ENCODE peak calls at places on chromosomes 13 and 19, in seven cellular contexts. N is psoas muscle, M is H1, C is Peyer's patch, B is right atrium auricular region, U is uterus, X is breast epithelium. Z is an unnamed sample. For H3K4me1, the result is how much of the 10 kb centered on the place peaks cover.

GRCh38 chr13:38636756-38637155 is 50.1 kb upstream of the FREM2 start:
- DNase-seq in N (no peak), M (no peak), C (no peak), B (no peak), U (no peak), X (no peak), Z (no peak)

GRCh38 chr13:71610876-71611275 is 256.1 kb downstream of the DACH1 start:
- DNase-seq in N (no peak), M (no peak), C (no peak), B (no peak), U (no peak), X (no peak), Z (no peak)

GRCh38 chr13:111518161-111518791 is 197.8 kb downstream of the TEX29 start:
- DNase-seq in N (no peak), M (no peak), C (peak), B (no peak), U (no peak), X (peak), Z (no peak)

GRCh38 chr13:109151255-109151654 is 521.8 kb downstream of the MYO16 start:
- DNase-seq in N (no peak), M (no peak), C (no peak), B (no peak), U (no peak), X (no peak), Z (no peak)

GRCh38 chr13:69857188-69857821 is 250.3 kb upstream of the ATXN8OS start:
- DNase-seq in N (no peak), M (no peak), C (no peak), B (no peak), U (no peak), X (no peak), Z (no peak)

GRCh38 chr19:49672131-49672919 is 4.7 kb upstream of the PRMT1 start:
- DNase-seq in N (peak), M (peak), C (peak), B (peak), U (peak), X (peak), Z (peak)

GRCh38 chr19:19997656-19998268 is 41.5 kb downstream of the ZNF682 start:
- DNase-seq in N (peak), M (peak), C (peak), B (no peak), U (peak), X (peak), Z (peak)

GRCh38 chr13:99863789-99864626 is 107.6 kb downstream of the ZIC5 start:
- DNase-seq in N (no peak), M (no peak), C (no peak), B (no peak), U (no peak), X (no peak), Z (no peak)

GRCh38 chr19:16951529-16951928 is 62.7 kb downstream of the F2RL3 start:
- DNase-seq in N (no peak), M (no peak), C (no peak), B (no peak), U (no peak), X (no peak), Z (no peak)

GRCh38 chr13:51034906-51035305 is 76.2 kb downstream of the C13orf42 start:
- DNase-seq in N (no peak), M (no peak), C (no peak), B (no peak), U (no peak), X (no peak), Z (no peak)

GRCh38 chr19:32498641-32499200 is 82.3 kb upstream of the PDCD5 start:
- DNase-seq in N (no peak), M (no peak), C (no peak), B (no peak), U (no peak), X (no peak), Z (no peak)

GRCh38 chr19:30317403-30317802 is 54.8 kb upstream of the ZNF536 start:
- DNase-seq in N (no peak), M (no peak), C (no peak), B (no peak), U (no peak), X (no peak), Z (no peak)

GRCh38 chr19:10884273-10884672 is 12.9 kb downstream of the CARM1 start:
- DNase-seq in N (no peak), M (no peak), C (no peak), B (no peak), U (peak), X (no peak), Z (no peak)

GRCh38 chr19:33683881-33684549 is 62.3 kb downstream of the CHST8 start:
- DNase-seq in N (peak), M (peak), C (no peak), B (no peak), U (no peak), X (peak), Z (no peak)

GRCh38 chr13:110757296-110757695 is 43.8 kb downstream of the ING1 start:
- DNase-seq in N (no peak), M (no peak), C (no peak), B (no peak), U (no peak), X (no peak), Z (no peak)

GRCh38 chr13:97344250-97345175 is 89.5 kb upstream of the RAP2A start:
- DNase-seq in N (peak), M (no peak), C (peak), B (no peak), U (peak), X (no peak), Z (peak)

GRCh38 chr13:84867246-84867645 is 932.0 kb downstream of the SLITRK6 start:
- DNase-seq in N (no peak), M (no peak), C (no peak), B (no peak), U (no peak), X (no peak), Z (no peak)

GRCh38 chr13:29594710-29595379 is 643 bp downstream of the SLC7A1 start:
- DNase-seq in N (peak), M (no peak), C (peak), B (peak), U (peak), X (no peak), Z (peak)

GRCh38 chr19:19459099-19459498 is 53.6 kb downstream of the GATAD2A start:
- DNase-seq in N (no peak), M (no peak), C (no peak), B (no peak), U (no peak), X (no peak), Z (no peak)

GRCh38 chr13:44373247-44373600 is 400 bp upstream of the SERP2 start:
- DNase-seq in N (peak), M (no peak), C (no peak), B (no peak), U (no peak), X (no peak), Z (no peak)

GRCh38 chr13:21111546-21111945 is 50.2 kb upstream of the LATS2 start:
- DNase-seq in N (no peak), M (no peak), C (no peak), B (no peak), U (no peak), X (no peak), Z (no peak)

GRCh38 chr13:99572131-99572530 is 70.9 kb downstream of the TM9SF2 start:
- DNase-seq in N (no peak), M (no peak), C (no peak), B (no peak), U (no peak), X (no peak), Z (no peak)

DNA sequence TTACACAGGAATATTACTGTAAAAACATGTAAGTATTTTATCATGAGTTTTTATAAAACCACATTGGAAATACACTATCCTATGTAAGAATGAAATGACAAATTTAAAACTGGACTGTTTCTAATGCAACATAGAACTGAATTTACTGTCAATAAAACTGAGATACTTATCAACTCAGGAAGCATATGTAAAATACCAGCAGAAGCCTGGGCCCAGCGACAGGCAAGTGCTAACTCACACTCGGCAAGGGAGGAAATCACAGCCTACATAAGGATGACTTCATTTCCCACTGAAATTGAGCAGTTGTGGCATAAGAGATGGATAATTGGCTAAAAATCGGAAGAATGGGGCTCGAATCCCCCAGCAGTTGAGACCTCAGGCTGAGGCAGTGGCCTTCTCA is 12.1 kb downstream of the PROZ start:
- DNase-seq in N (no peak), M (no peak), C (no peak), B (no peak), U (no peak), X (no peak), Z (no peak)
- H3K27ac ChIP-seq in N (no peak), M (no peak), C (no peak), B (no peak), U (no peak), X (no peak), Z (no peak)

DNA sequence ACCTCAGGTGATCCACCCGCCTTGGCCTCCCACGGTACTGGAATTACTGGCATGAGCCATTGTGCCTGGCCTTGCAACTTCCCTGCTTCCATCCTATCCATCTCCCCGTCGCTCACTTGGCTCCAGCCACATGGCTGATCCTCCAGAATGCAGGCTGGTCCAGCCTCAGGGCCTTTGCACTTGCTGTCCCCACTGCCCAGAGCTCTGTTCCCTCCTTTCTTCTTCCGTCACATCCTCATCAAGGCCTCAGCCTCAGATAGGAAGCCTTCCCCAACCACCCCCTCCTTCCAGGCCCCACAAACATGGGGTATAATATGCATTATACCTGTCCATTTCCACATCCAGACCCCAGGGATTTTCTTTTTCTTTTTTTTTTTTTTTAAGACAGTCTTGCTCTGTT is 16.2 kb downstream of the MAST3 start:
- DNase-seq in N (no peak), M (no peak), C (no peak), B (no peak), U (no peak), X (no peak), Z (no peak)
- H3K4me1 ChIP-seq in N (under half), M (under half), C (under half), B (under half), U (under half), X (under half), Z (under half)

GRCh38 chr13:103953859-103954258 is 887.6 kb upstream of the SLC10A2 start:
- DNase-seq in N (no peak), M (no peak), C (no peak), B (no peak), U (no peak), X (no peak), Z (no peak)
- TF ChIP-seq CTCF in N (no peak), M (no peak), C (no peak), B (no peak), U (no peak), X (no peak), Z (no peak)

GRCh38 chr19:13794388-13794751 is 873 bp upstream of the ZSWIM4 start:
- DNase-seq in N (peak), M (no peak), C (peak), B (peak), U (peak), X (peak), Z (no peak)
- H3K27ac ChIP-seq in N (peak), M (peak), C (peak), B (peak), U (peak), X (peak), Z (peak)

GRCh38 chr13:114285166-114285808 is 3.9 kb downstream of the UPF3A start:
- DNase-seq in N (no peak), M (no peak), C (no peak), B (no peak), U (no peak), X (no peak), Z (no peak)

GRCh38 chr13:114281351-114282142 is at the start of gene UPF3A:
- DNase-seq in N (peak), M (peak), C (peak), B (peak), U (peak), X (peak), Z (peak)

GRCh38 chr13:114284680-114285079 is 3.3 kb downstream of the UPF3A start:
- DNase-seq in N (no peak), M (no peak), C (no peak), B (no peak), U (no peak), X (no peak), Z (no peak)

GRCh38 chr13:114282143-114282685 is 813 bp downstream of the UPF3A start:
- DNase-seq in N (peak), M (no peak), C (peak), B (peak), U (no peak), X (peak), Z (peak)

GRCh38 chr13:114283581-114283980 is 2.2 kb downstream of the UPF3A start:
- DNase-seq in N (no peak), M (no peak), C (no peak), B (no peak), U (no peak), X (no peak), Z (no peak)
- H3K4me1 ChIP-seq in N (under half), M (under half), C (under half), B (under half), U (under half), X (under half), Z (under half)

DNA sequence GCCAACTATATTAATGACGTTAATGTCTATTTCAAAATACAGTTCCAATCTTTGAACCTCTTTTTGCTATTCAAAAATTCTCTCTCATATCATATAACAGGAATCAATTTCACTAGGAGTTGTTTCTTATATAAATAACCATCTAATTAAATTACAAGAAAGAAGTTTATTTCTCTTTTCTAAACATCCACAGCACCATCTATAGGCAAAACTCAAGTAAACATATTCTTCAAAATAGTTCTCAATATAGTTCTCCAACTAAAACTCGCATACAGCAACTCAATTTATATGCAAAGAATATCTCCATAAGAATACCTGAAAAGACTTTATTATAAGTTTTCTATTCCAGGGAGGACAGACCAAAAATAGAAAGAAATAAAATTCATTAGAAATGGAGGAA is 65.6 kb downstream of the RBM26 start:
- DNase-seq in N (no peak), M (no peak), C (no peak), B (no peak), U (no peak), X (no peak), Z (no peak)
- TF ChIP-seq CTCF in N (no peak), M (no peak), C (no peak), B (no peak), U (no peak), X (no peak), Z (no peak)

DNA sequence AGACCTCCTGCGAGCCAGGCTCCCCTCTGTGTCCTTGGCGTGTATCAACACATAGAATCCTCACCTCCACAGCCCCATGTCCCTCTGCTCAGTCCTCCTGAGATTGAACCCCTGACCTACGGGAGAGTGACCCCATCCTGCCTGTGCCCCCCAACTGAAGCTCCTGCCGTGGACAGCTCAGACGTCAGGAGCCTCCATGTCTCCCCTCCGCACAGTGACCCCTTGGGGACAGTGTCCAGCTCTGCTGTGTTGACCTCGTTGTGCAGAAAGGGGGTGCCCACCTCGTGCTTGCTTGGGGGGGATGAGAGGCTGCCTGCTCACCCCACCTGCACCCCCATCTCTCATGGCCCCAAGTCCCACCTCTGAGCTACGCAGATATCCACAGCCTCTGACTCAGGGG is 490 bp upstream of the SIGLEC9 start:
- DNase-seq in N (no peak), M (no peak), C (no peak), B (no peak), U (no peak), X (no peak), Z (no peak)
- H3K27ac ChIP-seq in N (no peak), M (no peak), C (no peak), B (peak), U (no peak), X (no peak), Z (peak)

GRCh38 chr19:1169921-1170885 is 3.9 kb downstream of the SBNO2 start:
- DNase-seq in N (peak), M (no peak), C (no peak), B (no peak), U (peak), X (no peak), Z (no peak)

GRCh38 chr19:1170938-1171754 is 2.9 kb downstream of the SBNO2 start:
- DNase-seq in N (no peak), M (no peak), C (no peak), B (no peak), U (no peak), X (no peak), Z (no peak)

GRCh38 chr19:1167687-1168561 is 6.1 kb downstream of the SBNO2 start:
- DNase-seq in N (no peak), M (no peak), C (no peak), B (no peak), U (no peak), X (no peak), Z (no peak)

GRCh38 chr19:1168562-1168873 is 5.5 kb downstream of the SBNO2 start:
- DNase-seq in N (no peak), M (no peak), C (no peak), B (no peak), U (no peak), X (no peak), Z (no peak)

DNA sequence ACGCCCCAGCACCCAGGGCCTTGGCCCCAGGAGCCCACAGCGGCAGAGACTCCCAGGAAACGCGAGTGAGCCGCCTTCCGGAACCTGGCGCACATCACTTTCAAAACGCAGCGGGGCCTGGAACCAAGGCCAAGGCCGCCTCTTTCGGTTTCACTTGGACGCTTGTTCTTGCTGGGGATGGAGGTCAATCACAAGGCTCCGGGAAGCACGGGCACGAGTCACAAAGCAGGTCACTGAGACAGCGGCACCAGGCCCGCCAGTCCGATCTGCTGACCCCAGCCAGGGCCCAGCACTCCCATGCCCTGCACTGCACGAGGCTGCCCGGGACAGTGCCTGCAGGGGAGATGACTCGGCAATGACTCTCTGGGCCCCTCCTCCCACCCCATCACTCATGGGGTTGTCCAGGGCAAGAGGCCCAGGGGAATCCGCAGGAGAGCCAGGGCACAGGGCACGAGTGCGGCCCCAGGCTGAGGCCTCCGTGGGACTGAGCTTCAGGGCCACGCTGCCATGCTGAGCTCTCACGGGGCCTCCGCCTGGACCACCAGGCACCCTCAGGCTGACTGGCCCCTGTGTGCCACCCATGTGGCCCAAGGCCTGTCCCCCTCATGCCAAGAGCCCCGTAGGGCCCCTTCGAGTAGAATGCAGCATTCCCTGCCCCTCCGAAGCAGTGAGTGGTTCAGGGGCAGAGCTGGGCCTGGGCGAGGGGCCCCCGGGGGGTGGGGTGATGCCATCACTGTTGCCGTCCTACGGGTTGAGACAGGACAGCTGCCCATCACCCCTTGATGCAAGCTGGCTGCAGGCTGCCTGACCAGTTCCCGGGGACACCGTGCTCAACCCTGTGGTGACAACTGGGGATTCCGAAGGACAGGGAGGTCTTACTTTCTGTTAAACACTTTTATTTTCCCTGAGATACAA is 4.9 kb downstream of the SBNO2 start:
- DNase-seq in N (peak), M (no peak), C (peak), B (no peak), U (peak), X (no peak), Z (no peak)
- H3K4me1 ChIP-seq in N (under half), M (under half), C (under half), B (under half), U (under half), X (half or more), Z (under half)

GRCh38 chr19:2612619-2613249 is 89.8 kb downstream of the GNG7 start:
- DNase-seq in N (no peak), M (no peak), C (no peak), B (no peak), U (no peak), X (no peak), Z (no peak)

GRCh38 chr19:2609389-2610116 is 92.9 kb downstream of the GNG7 start:
- DNase-seq in N (no peak), M (no peak), C (peak), B (no peak), U (no peak), X (no peak), Z (no peak)

GRCh38 chr19:2613507-2614295 is 88.8 kb downstream of the GNG7 start:
- DNase-seq in N (no peak), M (no peak), C (peak), B (no peak), U (no peak), X (no peak), Z (peak)

GRCh38 chr19:2610637-2611482 is 91.6 kb downstream of the GNG7 start:
- DNase-seq in N (peak), M (peak), C (peak), B (peak), U (peak), X (peak), Z (peak)

GRCh38 chr19:2611483-2612464 is 90.7 kb downstream of the GNG7 start:
- DNase-seq in N (no peak), M (no peak), C (no peak), B (no peak), U (no peak), X (no peak), Z (no peak)
- TF ChIP-seq CTCF in N (no peak), M (no peak), C (no peak), B (peak), U (no peak), X (no peak), Z (peak)

GRCh38 chr13:33195693-33196464 is 89.7 kb downstream of the STARD13 start:
- DNase-seq in N (no peak), M (no peak), C (no peak), B (no peak), U (no peak), X (no peak), Z (no peak)
- H3K27ac ChIP-seq in N (no peak), M (no peak), C (no peak), B (peak), U (peak), X (peak), Z (no peak)